ENCODE peak calls at places on chromosomes 1 and 21, in five cellular contexts. D, Q, L, V and R are unnamed samples.

GRCh38 chr1:229388876-229389580 is 44.9 kb downstream of the ACTA1 start:
- DNase-seq in D (no peak), Q (no peak), L (no peak), V (peak), R (no peak)

GRCh38 chr1:30727796-30728195 is 4.4 kb upstream of the MATN1 start:
- DNase-seq in D (no peak), Q (no peak), L (no peak), V (no peak), R (no peak)

GRCh38 chr1:30058966-30059365 is 664.4 kb downstream of the MATN1 start:
- DNase-seq in D (no peak), Q (no peak), L (peak), V (peak), R (no peak)

GRCh38 chr1:7253118-7253480 is 467.8 kb downstream of the CAMTA1 start:
- DNase-seq in D (no peak), Q (no peak), L (no peak), V (no peak), R (no peak)

GRCh38 chr21:38659936-38660332 is 145.8 kb upstream of the ETS2 start:
- DNase-seq in D (no peak), Q (no peak), L (no peak), V (no peak), R (no peak)

GRCh38 chr1:70436617-70437236 is 25.7 kb downstream of the CTH start:
- DNase-seq in D (no peak), Q (no peak), L (no peak), V (no peak), R (no peak)

GRCh38 chr1:235502601-235503332 is 1.5 kb downstream of the B3GALNT2 start:
- DNase-seq in D (no peak), Q (no peak), L (no peak), V (no peak), R (no peak)

GRCh38 chr1:205179842-205180241 is 31.7 kb downstream of the DSTYK start:
- DNase-seq in D (no peak), Q (no peak), L (no peak), V (no peak), R (no peak)

GRCh38 chr1:77796695-77797405 is 17.4 kb downstream of the MIGA1 start:
- DNase-seq in D (no peak), Q (no peak), L (no peak), V (no peak), R (no peak)

GRCh38 chr1:6351480-6352137 is 42.0 kb downstream of the ACOT7 start:
- DNase-seq in D (peak), Q (peak), L (no peak), V (no peak), R (peak)

GRCh38 chr1:185933580-185933979 is 199.4 kb downstream of the HMCN1 start:
- DNase-seq in D (no peak), Q (no peak), L (no peak), V (no peak), R (no peak)

GRCh38 chr1:29506678-29507225 is 270.4 kb downstream of the PTPRU start:
- DNase-seq in D (no peak), Q (no peak), L (no peak), V (no peak), R (no peak)

GRCh38 chr1:245585252-245585959 is 430.6 kb downstream of the KIF26B start:
- DNase-seq in D (no peak), Q (no peak), L (no peak), V (peak), R (no peak)

DNA sequence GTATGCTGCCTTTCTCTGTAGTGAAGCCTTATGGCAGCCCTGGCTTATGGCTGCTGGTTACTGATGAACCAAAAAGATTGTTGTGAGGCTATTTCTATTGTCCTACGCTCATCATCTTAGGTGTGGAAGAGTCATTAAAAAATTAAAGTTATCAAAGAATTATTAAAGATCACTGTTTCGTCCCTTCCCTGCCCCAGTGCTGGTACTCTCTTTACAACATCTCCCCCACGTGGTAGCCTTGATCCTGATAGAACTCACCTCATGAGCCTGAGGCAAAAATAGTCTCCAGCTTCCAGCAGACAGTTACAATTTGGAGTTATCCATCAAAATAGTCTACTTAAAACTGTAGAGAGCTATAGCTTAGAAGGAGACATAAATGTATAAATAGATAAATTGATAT is 201.5 kb downstream of the S1PR1 start:
- DNase-seq in D (no peak), Q (no peak), L (no peak), V (no peak), R (no peak)
- TF ChIP-seq CTCF in D (no peak), Q (no peak), L (peak), V (no peak), R (no peak)

GRCh38 chr1:220787069-220787614 is 429 bp downstream of the MTARC1 start:
- DNase-seq in D (peak), Q (no peak), L (peak), V (peak), R (peak)
- TF ChIP-seq POLR2A in D (peak), Q (no peak), L (peak), V (no peak), R (peak)

GRCh38 chr1:22827666-22828065 is 117.0 kb downstream of the EPHB2 start:
- DNase-seq in D (peak), Q (peak), L (no peak), V (no peak), R (peak)

GRCh38 chr1:22825790-22826189 is 115.2 kb downstream of the EPHB2 start:
- DNase-seq in D (peak), Q (no peak), L (no peak), V (no peak), R (no peak)

GRCh38 chr1:22822371-22822770 is 111.7 kb downstream of the EPHB2 start:
- DNase-seq in D (no peak), Q (no peak), L (no peak), V (no peak), R (no peak)

GRCh38 chr1:22826630-22827580 is 116.3 kb downstream of the EPHB2 start:
- DNase-seq in D (peak), Q (peak), L (no peak), V (no peak), R (peak)

GRCh38 chr1:22824975-22825374 is 114.3 kb downstream of the EPHB2 start:
- DNase-seq in D (no peak), Q (no peak), L (no peak), V (no peak), R (no peak)
- TF ChIP-seq CTCF in D (no peak), Q (no peak), L (no peak), V (no peak), R (no peak)

GRCh38 chr1:154607748-154608521 is at the start of gene ADAR:
- DNase-seq in D (peak), Q (peak), L (peak), V (peak), R (peak)
- TF ChIP-seq POLR2A in D (peak), Q (peak), L (no peak), V (no peak), R (peak)

DNA sequence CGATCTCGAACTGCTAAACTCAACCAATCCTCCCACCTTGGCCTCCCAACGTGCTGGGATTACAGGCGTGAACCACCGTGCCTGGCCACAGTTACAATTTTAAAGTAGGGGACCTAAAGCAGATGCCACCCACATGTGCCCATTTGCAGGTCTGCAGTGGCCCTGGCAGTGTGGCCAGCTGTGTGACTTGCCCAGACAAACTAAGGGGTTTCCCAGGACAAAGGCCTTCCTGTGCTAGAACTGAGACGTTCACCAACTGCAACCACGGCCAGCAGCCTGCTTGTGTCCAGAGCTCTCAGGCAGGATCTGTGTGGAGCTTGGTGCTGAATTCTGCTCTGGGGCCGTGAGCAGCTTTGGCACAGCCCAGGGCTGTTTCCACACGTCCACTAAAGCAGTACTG is 10.6 kb upstream of the PTTG1IP start:
- DNase-seq in D (no peak), Q (peak), L (no peak), V (no peak), R (no peak)
- TF ChIP-seq CTCF in D (no peak), Q (no peak), L (no peak), V (no peak), R (no peak)

GRCh38 chr1:160547371-160547901 is 24.4 kb upstream of the SLAMF6 start:
- DNase-seq in D (no peak), Q (no peak), L (no peak), V (no peak), R (no peak)

GRCh38 chr1:160549665-160550006 is 26.6 kb upstream of the SLAMF6 start:
- DNase-seq in D (no peak), Q (no peak), L (no peak), V (no peak), R (no peak)

GRCh38 chr1:160548183-160548582 is 25.1 kb upstream of the SLAMF6 start:
- DNase-seq in D (no peak), Q (no peak), L (no peak), V (no peak), R (no peak)

GRCh38 chr1:160550572-160551034 is 27.5 kb upstream of the SLAMF6 start:
- DNase-seq in D (no peak), Q (no peak), L (no peak), V (no peak), R (no peak)

DNA sequence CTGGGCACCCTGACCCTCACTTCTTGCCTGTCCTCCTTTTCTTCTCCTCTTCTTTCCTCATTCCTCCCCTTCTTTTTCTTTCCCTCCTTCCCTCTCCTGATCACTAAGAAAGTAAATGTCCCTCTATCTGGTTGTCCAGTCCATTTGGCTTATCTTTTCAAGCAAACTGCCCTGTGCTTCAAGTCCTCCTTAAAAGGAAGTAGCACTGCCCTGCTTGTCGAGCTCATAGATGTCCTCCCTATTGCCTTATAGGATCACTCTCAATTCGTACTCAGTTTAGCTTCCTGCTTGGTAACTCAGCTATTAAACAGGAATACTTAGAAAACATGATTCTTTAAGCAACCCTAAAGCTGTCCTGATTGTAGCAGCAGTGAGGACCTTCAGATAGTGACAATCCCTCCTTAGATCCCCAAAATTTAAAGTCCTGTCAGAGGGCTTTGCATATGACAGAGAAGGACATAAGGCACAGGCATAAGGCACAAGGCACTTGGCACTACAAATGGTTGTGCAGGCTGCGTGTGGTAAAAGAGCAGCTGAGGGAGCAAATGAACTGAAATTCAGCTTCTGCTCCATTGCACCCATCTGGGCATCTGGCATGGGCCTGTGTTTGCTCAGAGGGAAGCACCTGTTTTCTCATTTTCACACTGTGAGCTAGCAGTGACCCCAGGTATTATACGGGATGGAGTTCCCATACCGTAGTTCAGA is 26.1 kb upstream of the SLAMF6 start:
- DNase-seq in D (no peak), Q (no peak), L (no peak), V (no peak), R (peak)
- TF ChIP-seq POLR2A in D (no peak), Q (no peak), L (no peak), V (no peak), R (no peak)

GRCh38 chr1:37498872-37499617 is 15.5 kb downstream of the MEAF6 start:
- DNase-seq in D (no peak), Q (peak), L (no peak), V (peak), R (peak)

GRCh38 chr1:37502104-37502503 is 12.5 kb downstream of the MEAF6 start:
- DNase-seq in D (no peak), Q (no peak), L (no peak), V (no peak), R (no peak)

GRCh38 chr1:37495875-37496274 is 18.7 kb downstream of the MEAF6 start:
- DNase-seq in D (no peak), Q (no peak), L (no peak), V (no peak), R (no peak)

GRCh38 chr1:37501661-37502060 is 12.9 kb downstream of the MEAF6 start:
- DNase-seq in D (no peak), Q (no peak), L (no peak), V (no peak), R (no peak)

DNA sequence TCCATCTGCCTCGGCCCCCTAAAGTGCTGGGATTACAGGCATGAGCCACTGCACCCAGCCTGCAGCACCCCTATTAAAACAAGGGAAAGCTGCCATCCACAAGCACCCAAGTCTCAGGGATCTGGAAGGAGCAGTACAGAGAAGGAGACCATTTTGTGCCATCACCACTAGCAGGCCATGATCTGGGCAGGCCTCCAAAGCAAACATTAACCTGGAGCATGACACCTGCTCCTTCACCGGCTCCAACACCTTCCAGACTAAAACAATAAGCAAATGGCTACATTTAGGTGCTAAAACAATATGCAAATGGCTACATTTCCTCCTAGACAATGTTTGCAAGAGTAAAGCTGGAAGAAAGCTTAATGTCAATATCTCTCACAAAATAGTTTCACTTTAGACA is 16.7 kb downstream of the MEAF6 start:
- DNase-seq in D (peak), Q (no peak), L (no peak), V (no peak), R (peak)
- TF ChIP-seq CTCF in D (no peak), Q (no peak), L (no peak), V (no peak), R (no peak)

GRCh38 chr1:170531758-170532657 is at the start of gene GORAB:
- DNase-seq in D (peak), Q (peak), L (peak), V (peak), R (peak)
- TF ChIP-seq POLR2A in D (peak), Q (peak), L (peak), V (peak), R (peak)

DNA sequence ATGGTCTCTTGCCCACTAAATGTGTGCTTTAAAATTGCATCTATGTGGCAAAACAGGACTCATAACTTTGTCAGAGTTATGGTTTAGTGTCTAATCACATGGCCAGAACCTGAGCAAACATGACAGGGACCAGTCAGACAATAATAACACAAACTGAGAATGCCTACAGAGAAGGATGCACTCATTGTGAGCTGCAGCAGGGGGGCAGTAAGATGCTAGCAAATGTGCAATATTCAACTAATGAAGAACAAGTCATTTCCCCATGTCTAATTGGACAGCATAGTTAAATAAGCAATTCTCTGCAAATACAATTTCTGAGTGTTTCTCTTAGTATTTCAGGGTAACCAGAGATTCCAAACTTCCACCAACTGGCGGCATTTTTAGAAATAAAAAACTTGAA is 30.8 kb downstream of the SPAG17 start:
- DNase-seq in D (no peak), Q (no peak), L (no peak), V (peak), R (no peak)
- TF ChIP-seq CTCF in D (no peak), Q (peak), L (peak), V (no peak), R (no peak)